ENCODE peak calls at places on chromosomes 13 and 19, in eight cellular contexts. M is EH; P is HuH-7; Z is EL; O is stimulated activated CD4-positive, alpha-beta T cell treated with anti-CD3 and anti-CD28 coated beads, Interleukin-2, amount 100 ng/mL, for 24 hours; C is iris pigment epithelial cell; J is LoVo; X is GM19239. L is an unnamed sample.

GRCh38 chr19:40633207-40633606 is 32.0 kb downstream of the LTBP4 start:
- DNase-seq in M (peak; percentile 81), P (no peak), Z (peak; percentile 74), O (no peak), C (peak; percentile 78), J (no peak), X (no peak), L (no peak)

GRCh38 chr13:77555246-77555645 is 19.7 kb downstream of the SCEL start:
- DNase-seq in M (no peak), P (no peak), Z (no peak), O (no peak), C (no peak), J (no peak), X (no peak), L (no peak)

GRCh38 chr19:17468302-17469091 is 1.8 kb upstream of the SLC27A1 start:
- DNase-seq in M (peak; percentile 50), P (no peak), Z (no peak), O (no peak), C (no peak), J (no peak), X (no peak), L (no peak)

GRCh38 chr13:56850852-56851251 is 289.9 kb upstream of the PRR20A start:
- DNase-seq in M (no peak), P (no peak), Z (no peak), O (no peak), C (no peak), J (no peak), X (no peak), L (no peak)

GRCh38 chr19:12783849-12784393 is 7.4 kb upstream of the JUNB start:
- DNase-seq in M (peak; percentile 64), P (no peak), Z (peak; percentile 47), O (no peak), C (no peak), J (no peak), X (no peak), L (no peak)

GRCh38 chr19:58279925-58280316 is 1.2 kb downstream of the ZNF8 start:
- DNase-seq in M (no peak), P (no peak), Z (no peak), O (no peak), C (no peak), J (no peak), X (no peak), L (no peak)

GRCh38 chr19:35911790-35912189 is 3.7 kb upstream of the TYROBP start:
- DNase-seq in M (no peak), P (no peak), Z (no peak), O (peak; percentile 37), C (no peak), J (peak; percentile 43), X (no peak), L (peak; percentile 58)

GRCh38 chr19:372306-372890 is 27.8 kb upstream of the MIER2 start:
- DNase-seq in M (peak; percentile 67), P (no peak), Z (peak; percentile 47), O (no peak), C (peak; percentile 50), J (no peak), X (no peak), L (no peak)

GRCh38 chr13:49759503-49759902 is 33.0 kb downstream of the KPNA3 start:
- DNase-seq in M (peak; percentile 35), P (no peak), Z (no peak), O (no peak), C (peak; percentile 11), J (no peak), X (no peak), L (no peak)

GRCh38 chr19:19064098-19064722 is 416 bp downstream of the SLC25A42 start:
- DNase-seq in M (no peak), P (peak; percentile 88), Z (no peak), O (no peak), C (no peak), J (no peak), X (peak; percentile 52), L (no peak)

GRCh38 chr13:111922086-111922485 is 144.9 kb upstream of the SOX1 start:
- DNase-seq in M (no peak), P (no peak), Z (no peak), O (no peak), C (no peak), J (no peak), X (no peak), L (no peak)

GRCh38 chr19:10871711-10872550 is 578 bp downstream of the CARM1 start:
- DNase-seq in M (no peak), P (no peak), Z (peak; percentile 31), O (peak; percentile 43), C (no peak), J (no peak), X (no peak), L (no peak)

GRCh38 chr19:45575216-45575615 is 9.4 kb downstream of the OPA3 start:
- DNase-seq in M (no peak), P (no peak), Z (no peak), O (no peak), C (no peak), J (no peak), X (no peak), L (no peak)

GRCh38 chr19:55258476-55258827 is 365 bp downstream of the PPP6R1 start:
- DNase-seq in M (no peak), P (no peak), Z (no peak), O (peak; percentile 64), C (peak; percentile 7), J (no peak), X (no peak), L (no peak)